ENCODE peak calls at places on chromosomes 2 and 18, in ten cellular contexts. Q is iPS DF 6.9, D is astrocyte, V is ascending aorta, K is suprapubic skin, Y is upper lobe of right lung, O is left ventricle myocardium inferior, Z is aorta, N is heart right ventricle, S is psoas muscle. H is an unnamed sample.

GRCh38 chr2:159226059-159226461 is 60.4 kb downstream of the WDSUB1 start:
- DNase-seq in K (no peak), O (no peak), D (peak; percentile 53), Q (no peak), S (no peak), Z (no peak), Y (no peak), N (no peak), V (no peak), H (peak; percentile 24)

GRCh38 chr18:45291616-45292612 is 323.4 kb upstream of the SLC14A2 start:
- DNase-seq in K (no peak), D (peak; percentile 88), V (no peak), Y (no peak), O (no peak), Z (no peak), N (no peak), S (no peak), Q (no peak), H (no peak)

GRCh38 chr2:47708801-47709499 is 74.0 kb upstream of the MSH6 start:
- DNase-seq in N (no peak), S (no peak), V (no peak), Q (no peak), D (no peak), O (no peak), K (no peak), Z (no peak), Y (no peak), H (no peak)

GRCh38 chr2:144453039-144453336 is 66.9 kb downstream of the ZEB2 start:
- DNase-seq in K (no peak), N (no peak), O (no peak), Y (no peak), Z (no peak), D (peak; percentile 44), V (no peak), S (no peak), Q (no peak), H (no peak)

GRCh38 chr2:195929531-195929930 is 139.1 kb downstream of the DNAH7 start:
- DNase-seq in N (no peak), Q (no peak), K (no peak), S (no peak), D (no peak), V (no peak), Y (no peak), O (no peak), Z (no peak), H (no peak)

GRCh38 chr2:48905696-48906095 is 150.2 kb upstream of the LHCGR start:
- DNase-seq in D (no peak), Z (no peak), N (no peak), Q (no peak), V (no peak), S (no peak), O (no peak), Y (no peak), K (no peak), H (no peak)

GRCh38 chr2:17518212-17519154 is at the start of gene RAD51AP2:
- DNase-seq in N (peak; percentile 89), Z (peak; percentile 94), K (peak; percentile 89), V (peak; percentile 16), D (peak; percentile 89), O (peak; percentile 89), Y (peak; percentile 89), S (peak; percentile 93), Q (no peak), H (peak; percentile 19)

GRCh38 chr2:174049895-174050294 is 84.7 kb upstream of the SP3 start:
- DNase-seq in N (no peak), S (no peak), Y (no peak), O (no peak), Q (no peak), K (no peak), D (no peak), Z (no peak), V (no peak), H (no peak)

GRCh38 chr2:68231061-68231372 is 21.3 kb downstream of the PPP3R1 start:
- DNase-seq in N (no peak), Y (no peak), D (no peak), O (no peak), S (no peak), V (no peak), Z (no peak), Q (no peak), K (no peak), H (no peak)

GRCh38 chr2:160581448-160581847 is 87.8 kb upstream of the RBMS1 start:
- DNase-seq in N (no peak), Q (no peak), S (no peak), Z (no peak), Y (no peak), K (no peak), O (no peak), D (no peak), V (no peak), H (no peak)

GRCh38 chr18:35619468-35619867 is 37.9 kb downstream of the GALNT1 start:
- DNase-seq in O (no peak), Z (no peak), K (no peak), N (peak; percentile 61), D (peak; percentile 29), Y (no peak), V (no peak), Q (no peak), S (no peak), H (no peak)

GRCh38 chr2:166802475-166802874 is 85.8 kb upstream of the XIRP2 start:
- DNase-seq in Q (no peak), O (no peak), N (no peak), K (no peak), Y (no peak), V (no peak), S (no peak), Z (no peak), D (no peak), H (no peak)

GRCh38 chr2:96092580-96092877 is 23.8 kb downstream of the ADRA2B start:
- DNase-seq in S (no peak), N (no peak), V (no peak), K (no peak), O (no peak), Z (no peak), D (no peak), Q (no peak), Y (no peak), H (no peak)

GRCh38 chr2:153870308-153870707 is 1.4 kb upstream of the GALNT13 start:
- DNase-seq in N (no peak), Q (no peak), D (no peak), Y (no peak), V (no peak), K (no peak), O (no peak), Z (no peak), S (no peak), H (peak; percentile 3)

GRCh38 chr2:232330068-232330999 is 48.2 kb upstream of the ALPP start:
- DNase-seq in S (peak; percentile 45), Z (peak; percentile 64), N (no peak), K (peak; percentile 41), Q (no peak), V (no peak), Y (peak; percentile 53), D (no peak), O (no peak), H (no peak)

GRCh38 chr2:99765919-99766318 is 276.1 kb upstream of the REV1 start:
- DNase-seq in D (no peak), N (no peak), S (no peak), Z (no peak), V (no peak), O (no peak), Y (no peak), K (no peak), Q (no peak), H (no peak)

GRCh38 chr2:128465246-128466170 is 146.8 kb upstream of the HS6ST1 start:
- DNase-seq in O (no peak), D (no peak), Y (peak; percentile 33), N (no peak), V (no peak), Q (no peak), Z (no peak), S (no peak), K (peak; percentile 44), H (no peak)
- H3K9me3 ChIP-seq in O (peaks cover 30% of the 10 kb centered on the region), D (peaks cover 32% of the 10 kb centered on the region), Y (peaks cover 6% of the 10 kb centered on the region), N (peaks cover 19% of the 10 kb centered on the region), V (peaks cover 12% of the 10 kb centered on the region), Q (peaks cover 1% of the 10 kb centered on the region), Z (peaks cover 2% of the 10 kb centered on the region), S (peaks cover 14% of the 10 kb centered on the region), K (peaks cover 10% of the 10 kb centered on the region), H (peaks cover 1% of the 10 kb centered on the region)

DNA sequence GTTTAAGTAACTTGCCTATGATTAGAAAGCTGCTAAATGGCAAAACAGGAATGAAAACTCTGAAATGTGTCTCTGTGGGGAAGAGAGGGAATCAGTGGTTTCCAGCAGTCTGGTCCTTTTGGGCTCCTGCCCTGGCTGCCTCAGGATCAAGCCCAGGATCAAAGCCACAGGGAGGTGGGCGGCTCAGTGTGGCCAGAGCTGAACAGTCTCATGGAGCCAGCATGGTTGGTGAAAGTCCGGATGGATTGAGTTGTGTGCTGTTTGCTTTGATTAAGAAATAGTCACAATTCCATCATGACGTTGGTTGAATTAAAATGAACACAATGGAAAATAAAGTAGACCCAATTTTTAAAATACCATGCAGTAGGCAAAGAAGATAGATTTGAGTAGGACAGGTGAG is 344.2 kb downstream of the LPIN1 start:
- DNase-seq in V (no peak), S (no peak), Q (no peak), Z (no peak), O (no peak), Y (no peak), K (no peak), N (no peak), D (no peak), H (no peak)
- H3K27ac ChIP-seq in V (no peak overlapping the region), S (no peak overlapping the region), Q (no peak overlapping the region), Z (no peak overlapping the region), O (no peak overlapping the region), Y (no peak overlapping the region), K (no peak overlapping the region), N (no peak overlapping the region), D (no peak overlapping the region), H (no peak overlapping the region)

DNA sequence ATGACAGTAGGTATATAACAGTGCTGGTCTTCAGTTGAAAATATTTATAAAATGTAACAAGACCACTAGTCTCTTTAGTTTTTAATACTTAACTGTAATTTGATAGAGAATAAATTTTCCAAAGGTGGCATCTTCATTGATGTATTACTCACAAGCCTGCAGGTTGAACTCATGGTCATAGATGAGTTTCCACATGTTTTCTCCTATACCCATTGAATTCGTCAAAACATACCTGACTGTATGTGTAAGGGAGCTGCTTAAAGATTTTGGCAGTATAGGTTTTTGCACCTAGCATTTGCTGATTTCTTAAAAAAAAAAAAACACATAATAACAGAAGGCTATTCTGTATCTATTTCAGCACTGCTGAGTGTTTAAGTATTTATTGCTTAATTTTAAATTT is 112.9 kb downstream of the FMNL2 start:
- DNase-seq in Z (no peak), D (no peak), S (no peak), V (no peak), N (no peak), Y (no peak), Q (no peak), K (no peak), O (no peak), H (no peak)
- H3K27me3 ChIP-seq in Z (no peaks in the 10 kb centered on the region), D (no peaks in the 10 kb centered on the region), S (no peaks in the 10 kb centered on the region), V (no peaks in the 10 kb centered on the region), N (no peaks in the 10 kb centered on the region), Y (no peaks in the 10 kb centered on the region), Q (no peaks in the 10 kb centered on the region), K (no peaks in the 10 kb centered on the region), O (no peaks in the 10 kb centered on the region), H (no peaks in the 10 kb centered on the region)

DNA sequence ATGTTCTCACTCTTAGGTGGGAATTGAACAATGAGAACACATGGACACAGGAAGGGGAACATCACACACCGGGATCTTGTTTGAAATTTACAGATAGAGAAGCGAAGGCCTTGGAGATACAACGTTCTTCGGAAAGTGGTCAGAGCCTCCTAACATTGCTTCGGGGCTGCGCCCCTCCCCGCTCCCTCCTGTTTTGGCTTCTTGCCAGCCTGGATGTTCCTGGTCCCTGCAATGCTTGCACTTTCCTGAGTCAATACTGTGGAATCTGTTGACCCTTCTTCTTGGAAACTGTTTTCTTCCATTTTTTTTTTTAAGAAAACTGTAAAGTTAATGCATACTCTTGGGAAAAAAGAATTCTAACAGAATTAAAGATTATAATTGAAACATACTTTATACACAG is 360.8 kb downstream of the SOCS6 start:
- DNase-seq in K (no peak), S (no peak), Q (no peak), V (no peak), Z (no peak), Y (no peak), D (no peak), O (no peak), N (no peak), H (no peak)
- H3K9me3 ChIP-seq in K (no peaks in the 10 kb centered on the region), S (no peaks in the 10 kb centered on the region), Q (peaks cover 8% of the 10 kb centered on the region), V (no peaks in the 10 kb centered on the region), Z (peaks cover 1% of the 10 kb centered on the region), Y (no peaks in the 10 kb centered on the region), D (no peaks in the 10 kb centered on the region), O (peaks cover 14% of the 10 kb centered on the region), N (no peaks in the 10 kb centered on the region), H (no peaks in the 10 kb centered on the region)

H was measured in small intestine.